ENCODE peak calls at places on chromosomes 3 and 15, in five cellular contexts. One of them, this sample, is unnamed. For H3K36me3, the result is how much of the 10 kb centered on the place peaks cover.

GRCh38 chr15:77821188-77821958 is 188.7 kb upstream of the LINGO1 start:
- DNase-seq in fibroblast of lung: peak
- DNase-seq in left lung: no peak
- DNase-seq in upper lobe of right lung: no peak
- DNase-seq in IMR-90: peak
- DNase-seq in this sample: no peak

GRCh38 chr3:54951405-54951804 is 23.5 kb upstream of the LRTM1 start:
- DNase-seq in left lung: peak
- DNase-seq in upper lobe of right lung: peak
- DNase-seq in IMR-90: peak
- DNase-seq in fibroblast of lung: peak
- DNase-seq in this sample: peak

GRCh38 chr3:192831801-192832347 is 85.8 kb downstream of the MB21D2 start:
- DNase-seq in left lung: no peak
- DNase-seq in IMR-90: no peak
- DNase-seq in upper lobe of right lung: no peak
- DNase-seq in fibroblast of lung: no peak
- DNase-seq in this sample: no peak

GRCh38 chr15:63072809-63073277 is 30.3 kb downstream of the TPM1 start:
- DNase-seq in fibroblast of lung: no peak
- DNase-seq in IMR-90: no peak
- DNase-seq in left lung: no peak
- DNase-seq in upper lobe of right lung: no peak
- DNase-seq in this sample: no peak

GRCh38 chr3:177681852-177682251 is 484.6 kb upstream of the TBL1XR1 start:
- DNase-seq in fibroblast of lung: no peak
- DNase-seq in upper lobe of right lung: no peak
- DNase-seq in left lung: no peak
- DNase-seq in IMR-90: no peak
- DNase-seq in this sample: no peak

GRCh38 chr3:72058493-72059081 is 273.6 kb upstream of the PROK2 start:
- DNase-seq in left lung: no peak
- DNase-seq in upper lobe of right lung: no peak
- DNase-seq in IMR-90: no peak
- DNase-seq in fibroblast of lung: no peak
- DNase-seq in this sample: no peak

GRCh38 chr3:43285644-43286043 is 696 bp upstream of the SNRK start:
- DNase-seq in left lung: no peak
- DNase-seq in IMR-90: no peak
- DNase-seq in upper lobe of right lung: no peak
- DNase-seq in fibroblast of lung: no peak
- DNase-seq in this sample: no peak

GRCh38 chr3:101814835-101815234 is 34.5 kb upstream of the NFKBIZ start:
- DNase-seq in left lung: no peak
- DNase-seq in fibroblast of lung: no peak
- DNase-seq in upper lobe of right lung: no peak
- DNase-seq in IMR-90: no peak
- DNase-seq in this sample: no peak

GRCh38 chr15:99550077-99550476 is 15.7 kb upstream of the MEF2A start:
- DNase-seq in upper lobe of right lung: no peak
- DNase-seq in left lung: no peak
- DNase-seq in IMR-90: no peak
- DNase-seq in fibroblast of lung: no peak
- DNase-seq in this sample: no peak

GRCh38 chr3:65814883-65815578 is 223.7 kb downstream of the MAGI1 start:
- DNase-seq in IMR-90: no peak
- DNase-seq in upper lobe of right lung: no peak
- DNase-seq in fibroblast of lung: no peak
- DNase-seq in left lung: no peak
- DNase-seq in this sample: no peak

GRCh38 chr3:101998256-101998926 is 149.1 kb downstream of the NFKBIZ start:
- DNase-seq in left lung: no peak
- DNase-seq in upper lobe of right lung: no peak
- DNase-seq in fibroblast of lung: no peak
- DNase-seq in IMR-90: no peak
- DNase-seq in this sample: no peak

GRCh38 chr3:53236112-53236841 is 19.5 kb downstream of the TKT start:
- DNase-seq in upper lobe of right lung: peak
- DNase-seq in IMR-90: peak
- DNase-seq in left lung: peak
- DNase-seq in fibroblast of lung: peak
- DNase-seq in this sample: peak

GRCh38 chr3:113626513-113627371 is 69.7 kb downstream of the USF3 start:
- DNase-seq in left lung: peak
- DNase-seq in fibroblast of lung: peak
- DNase-seq in upper lobe of right lung: no peak
- DNase-seq in IMR-90: peak
- DNase-seq in this sample: no peak

GRCh38 chr3:17639257-17639656 is 103.2 kb downstream of the TBC1D5 start:
- DNase-seq in IMR-90: peak
- DNase-seq in left lung: no peak
- DNase-seq in upper lobe of right lung: no peak
- DNase-seq in fibroblast of lung: peak
- DNase-seq in this sample: peak

GRCh38 chr15:50873935-50874353 is 34.5 kb upstream of the AP4E1 start:
- DNase-seq in upper lobe of right lung: no peak
- DNase-seq in IMR-90: no peak
- DNase-seq in fibroblast of lung: peak
- DNase-seq in left lung: no peak
- DNase-seq in this sample: no peak

GRCh38 chr3:31462050-31462569 is 70.6 kb upstream of the STT3B start:
- DNase-seq in fibroblast of lung: no peak
- DNase-seq in upper lobe of right lung: no peak
- DNase-seq in IMR-90: no peak
- DNase-seq in left lung: no peak
- DNase-seq in this sample: no peak

GRCh38 chr3:71987828-71988227 is 202.9 kb upstream of the PROK2 start:
- DNase-seq in upper lobe of right lung: no peak
- DNase-seq in IMR-90: no peak
- DNase-seq in left lung: no peak
- DNase-seq in fibroblast of lung: peak
- DNase-seq in this sample: no peak

GRCh38 chr3:194079702-194080172 is 56.2 kb upstream of the HES1 start:
- DNase-seq in left lung: no peak
- DNase-seq in IMR-90: no peak
- DNase-seq in upper lobe of right lung: no peak
- DNase-seq in fibroblast of lung: no peak
- DNase-seq in this sample: no peak

GRCh38 chr3:121483290-121483689 is 62.5 kb downstream of the POLQ start:
- DNase-seq in IMR-90: peak
- DNase-seq in upper lobe of right lung: no peak
- DNase-seq in fibroblast of lung: peak
- DNase-seq in left lung: no peak
- DNase-seq in this sample: peak

GRCh38 chr3:59300727-59301134 is 250.9 kb upstream of the CFAP20DC start:
- DNase-seq in upper lobe of right lung: no peak
- DNase-seq in IMR-90: peak
- DNase-seq in fibroblast of lung: no peak
- DNase-seq in left lung: no peak
- DNase-seq in this sample: no peak

GRCh38 chr15:42069025-42069424 is 25.3 kb downstream of the PLA2G4D start:
- DNase-seq in left lung: no peak
- DNase-seq in fibroblast of lung: no peak
- DNase-seq in upper lobe of right lung: no peak
- DNase-seq in IMR-90: no peak
- DNase-seq in this sample: no peak

GRCh38 chr3:129033151-129033550 is 27.4 kb upstream of the GP9 start:
- DNase-seq in fibroblast of lung: no peak
- DNase-seq in upper lobe of right lung: no peak
- DNase-seq in IMR-90: no peak
- DNase-seq in left lung: no peak
- DNase-seq in this sample: no peak

GRCh38 chr3:45965281-45966052 is 22.2 kb downstream of the CXCR6 start:
- DNase-seq in fibroblast of lung: no peak
- DNase-seq in IMR-90: no peak
- DNase-seq in left lung: no peak
- DNase-seq in upper lobe of right lung: no peak
- DNase-seq in this sample: no peak
- H3K36me3 ChIP-seq in fibroblast of lung: under half
- H3K36me3 ChIP-seq in IMR-90: half or more
- H3K36me3 ChIP-seq in left lung: under half
- H3K36me3 ChIP-seq in upper lobe of right lung: half or more
- H3K36me3 ChIP-seq in this sample: under half

GRCh38 chr3:61616586-61616985 is 55.2 kb downstream of the PTPRG start:
- DNase-seq in left lung: no peak
- DNase-seq in upper lobe of right lung: no peak
- DNase-seq in IMR-90: no peak
- DNase-seq in fibroblast of lung: no peak
- DNase-seq in this sample: no peak

GRCh38 chr3:61617041-61617440 is 55.7 kb downstream of the PTPRG start:
- DNase-seq in left lung: no peak
- DNase-seq in upper lobe of right lung: no peak
- DNase-seq in fibroblast of lung: no peak
- DNase-seq in IMR-90: peak
- DNase-seq in this sample: no peak

GRCh38 chr3:61615643-61616042 is 54.3 kb downstream of the PTPRG start:
- DNase-seq in IMR-90: no peak
- DNase-seq in upper lobe of right lung: no peak
- DNase-seq in left lung: no peak
- DNase-seq in fibroblast of lung: no peak
- DNase-seq in this sample: no peak

GRCh38 chr3:61618871-61619270 is 57.5 kb downstream of the PTPRG start:
- DNase-seq in left lung: no peak
- DNase-seq in upper lobe of right lung: no peak
- DNase-seq in fibroblast of lung: no peak
- DNase-seq in IMR-90: no peak
- DNase-seq in this sample: no peak

GRCh38 chr3:61617651-61618050 is 56.3 kb downstream of the PTPRG start:
- DNase-seq in fibroblast of lung: no peak
- DNase-seq in upper lobe of right lung: no peak
- DNase-seq in IMR-90: no peak
- DNase-seq in left lung: no peak
- DNase-seq in this sample: no peak
- H3K4me3 ChIP-seq in fibroblast of lung: no peak
- H3K4me3 ChIP-seq in upper lobe of right lung: no peak
- H3K4me3 ChIP-seq in IMR-90: no peak
- H3K4me3 ChIP-seq in left lung: no peak
- H3K4me3 ChIP-seq in this sample: no peak

GRCh38 chr3:186277268-186277909 is 84.6 kb downstream of the DGKG start:
- DNase-seq in left lung: no peak
- DNase-seq in fibroblast of lung: peak
- DNase-seq in upper lobe of right lung: no peak
- DNase-seq in IMR-90: peak
- DNase-seq in this sample: no peak
- TF ChIP-seq CTCF in left lung: peak
- TF ChIP-seq CTCF in fibroblast of lung: peak
- TF ChIP-seq CTCF in upper lobe of right lung: peak
- TF ChIP-seq CTCF in IMR-90: peak
- TF ChIP-seq CTCF in this sample: peak

DNA sequence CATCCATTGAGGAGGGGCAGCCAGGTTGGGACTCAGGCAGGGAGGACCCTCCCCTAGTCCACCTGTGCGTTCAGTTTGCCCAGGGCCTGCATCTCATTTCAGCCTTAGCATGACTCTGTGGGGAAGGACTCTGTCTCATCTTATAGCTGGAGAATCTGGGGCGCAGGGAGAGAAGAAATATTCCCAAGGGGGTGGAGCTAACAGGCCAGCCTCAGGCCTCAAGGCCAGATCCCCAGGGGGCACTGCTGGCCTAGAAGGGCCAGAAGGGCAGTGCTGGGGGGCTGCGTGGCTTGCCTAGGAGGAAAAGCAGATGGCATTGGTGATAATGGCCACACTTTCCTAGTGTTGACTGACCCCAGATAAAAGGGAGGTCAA is 10.9 kb downstream of the AMOTL2 start:
- DNase-seq in IMR-90: no peak
- DNase-seq in left lung: no peak
- DNase-seq in upper lobe of right lung: no peak
- DNase-seq in fibroblast of lung: no peak
- DNase-seq in this sample: no peak
- H3K36me3 ChIP-seq in IMR-90: half or more
- H3K36me3 ChIP-seq in left lung: under half
- H3K36me3 ChIP-seq in upper lobe of right lung: half or more
- H3K36me3 ChIP-seq in fibroblast of lung: half or more
- H3K36me3 ChIP-seq in this sample: under half

DNA sequence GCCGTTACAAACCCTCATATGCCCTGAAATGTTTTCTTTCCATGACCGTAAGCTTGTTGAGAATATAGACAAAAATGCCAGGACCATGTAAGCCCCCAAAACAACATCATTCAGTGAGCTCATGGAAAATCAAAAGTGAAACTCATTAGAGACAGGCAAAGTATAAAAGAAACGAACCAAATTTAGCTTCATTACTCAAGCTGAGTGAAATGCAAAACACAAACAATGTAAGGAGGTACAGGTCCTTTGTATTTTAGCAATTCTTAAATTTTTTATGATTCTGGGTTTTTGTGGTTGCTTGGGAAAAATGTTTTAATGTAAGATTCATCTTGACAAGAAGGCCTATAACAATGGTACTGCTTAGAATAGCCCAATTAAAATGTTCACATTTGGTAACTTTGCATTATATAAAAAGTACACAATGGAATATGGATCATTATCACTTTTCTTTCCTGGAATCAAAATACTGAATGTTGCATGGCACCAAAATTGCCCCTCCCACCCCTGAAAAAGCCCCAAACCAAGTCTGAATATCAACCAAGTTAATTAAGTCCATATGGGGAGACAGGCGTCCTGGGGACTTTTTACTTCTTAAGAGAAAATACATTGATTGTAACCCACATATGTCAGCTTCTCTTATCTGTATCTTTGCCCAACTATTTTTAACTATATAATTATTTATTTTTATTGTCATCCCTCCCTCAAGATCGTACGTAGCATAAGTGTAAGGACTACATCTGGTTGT is 247.7 kb upstream of the CDIN1 start:
- DNase-seq in upper lobe of right lung: no peak
- DNase-seq in left lung: no peak
- DNase-seq in fibroblast of lung: peak
- DNase-seq in IMR-90: no peak
- DNase-seq in this sample: no peak
- H3K4me3 ChIP-seq in upper lobe of right lung: no peak
- H3K4me3 ChIP-seq in left lung: no peak
- H3K4me3 ChIP-seq in fibroblast of lung: peak
- H3K4me3 ChIP-seq in IMR-90: peak
- H3K4me3 ChIP-seq in this sample: no peak

GRCh38 chr15:94162946-94163345 is 68.4 kb upstream of the MCTP2 start:
- DNase-seq in left lung: no peak
- DNase-seq in upper lobe of right lung: no peak
- DNase-seq in IMR-90: no peak
- DNase-seq in fibroblast of lung: no peak
- DNase-seq in this sample: no peak

GRCh38 chr15:94168250-94168649 is 63.1 kb upstream of the MCTP2 start:
- DNase-seq in upper lobe of right lung: no peak
- DNase-seq in IMR-90: no peak
- DNase-seq in fibroblast of lung: no peak
- DNase-seq in left lung: no peak
- DNase-seq in this sample: no peak

GRCh38 chr15:94164202-94164807 is 67.1 kb upstream of the MCTP2 start:
- DNase-seq in upper lobe of right lung: no peak
- DNase-seq in left lung: peak
- DNase-seq in fibroblast of lung: peak
- DNase-seq in IMR-90: peak
- DNase-seq in this sample: peak
- TF ChIP-seq CTCF in upper lobe of right lung: peak
- TF ChIP-seq CTCF in left lung: peak
- TF ChIP-seq CTCF in fibroblast of lung: peak
- TF ChIP-seq CTCF in IMR-90: peak
- TF ChIP-seq CTCF in this sample: peak